ENCODE peak calls at places on chromosomes 5 and 9, in four cellular contexts. H, E, I and Y are unnamed samples.

GRCh38 chr5:42250-42649 is 49.7 kb upstream of the PLEKHG4B start:
- DNase-seq in E (no peak), H (no peak), I (no peak), Y (no peak)

GRCh38 chr9:96014078-96014477 is 138.6 kb downstream of the ERCC6L2 start:
- DNase-seq in E (no peak), H (no peak), I (no peak), Y (no peak)

GRCh38 chr5:121426153-121426552 is 425.5 kb upstream of the FTMT start:
- DNase-seq in E (no peak), I (no peak), H (no peak), Y (no peak)

GRCh38 chr5:97242351-97242750 is 59.3 kb upstream of the RIOK2 start:
- DNase-seq in E (no peak), I (no peak), H (no peak), Y (no peak)

GRCh38 chr5:78647411-78647818 is 1.2 kb downstream of the LHFPL2 start:
- DNase-seq in H (no peak), I (peak), E (no peak), Y (peak)

GRCh38 chr5:141902416-141902815 is 21.3 kb upstream of the DELE1 start:
- DNase-seq in E (no peak), H (no peak), I (no peak), Y (peak)

GRCh38 chr9:136847065-136847826 is 2.0 kb upstream of the PHPT1 start:
- DNase-seq in H (peak), E (no peak), I (peak), Y (peak)

GRCh38 chr5:68033961-68034581 is 181.5 kb upstream of the PIK3R1 start:
- DNase-seq in E (no peak), I (no peak), H (peak), Y (no peak)

GRCh38 chr9:137053944-137054931 is at the start of gene ENTPD2:
- DNase-seq in I (no peak), E (no peak), H (peak), Y (no peak)

GRCh38 chr5:103840600-103840999 is 278.0 kb upstream of the NUDT12 start:
- DNase-seq in H (no peak), I (no peak), E (no peak), Y (no peak)

GRCh38 chr5:95725071-95725820 is 5.9 kb upstream of the RHOBTB3 start:
- DNase-seq in I (no peak), E (no peak), H (no peak), Y (no peak)

GRCh38 chr5:157575096-157575872 is at the start of gene ADAM19:
- DNase-seq in I (peak), H (no peak), E (no peak), Y (no peak)

GRCh38 chr9:38048319-38048969 is 20.6 kb downstream of the SHB start:
- DNase-seq in H (no peak), I (no peak), E (no peak), Y (no peak)

GRCh38 chr5:93653716-93654115 is 70.7 kb downstream of the NR2F1 start:
- DNase-seq in H (no peak), I (no peak), E (no peak), Y (no peak)

GRCh38 chr5:67879619-67880357 is 335.8 kb upstream of the PIK3R1 start:
- DNase-seq in H (no peak), I (no peak), E (no peak), Y (no peak)

GRCh38 chr5:158317507-158317906 is 458.6 kb upstream of the CLINT1 start:
- DNase-seq in H (no peak), I (no peak), E (no peak), Y (no peak)

GRCh38 chr5:96794757-96795156 is 13.0 kb downstream of the ERAP1 start:
- DNase-seq in E (no peak), I (no peak), H (no peak), Y (no peak)

GRCh38 chr9:95044731-95045508 is 272.6 kb downstream of the FANCC start:
- DNase-seq in I (peak), E (no peak), H (peak), Y (no peak)

GRCh38 chr5:170627271-170627670 is 123.5 kb downstream of the KCNIP1 start:
- DNase-seq in E (no peak), H (no peak), I (no peak), Y (no peak)

GRCh38 chr9:38342096-38342495 is 50.4 kb upstream of the ALDH1B1 start:
- DNase-seq in E (peak), I (no peak), H (no peak), Y (no peak)

GRCh38 chr5:179121667-179122111 is 61.5 kb downstream of the ZNF354C start:
- DNase-seq in H (no peak), E (peak), I (no peak), Y (peak)

GRCh38 chr9:132588501-132589147 is 6.2 kb downstream of the BARHL1 start:
- DNase-seq in H (no peak), I (no peak), E (no peak), Y (no peak)

GRCh38 chr5:146203011-146203871 is at the start of gene RBM27:
- DNase-seq in I (peak), H (peak), E (peak), Y (peak)
- TF ChIP-seq POLR2A in I (peak), H (peak), E (peak), Y (no peak)

GRCh38 chr9:127806871-127807270 is 4.2 kb downstream of the FPGS start:
- DNase-seq in E (no peak), I (no peak), H (no peak), Y (no peak)

GRCh38 chr9:127803507-127804352 is 1.0 kb downstream of the FPGS start:
- DNase-seq in I (peak), E (no peak), H (peak), Y (no peak)

GRCh38 chr9:127802576-127803443 is at the start of gene FPGS:
- DNase-seq in I (peak), H (peak), E (no peak), Y (peak)

GRCh38 chr9:127805620-127806019 is 2.9 kb downstream of the FPGS start:
- DNase-seq in I (peak), H (no peak), E (no peak), Y (no peak)

GRCh38 chr9:127801955-127802575 is 617 bp upstream of the FPGS start:
- DNase-seq in H (no peak), I (no peak), E (no peak), Y (no peak)
- H3K4me3 ChIP-seq in H (peak), I (peak), E (peak), Y (no peak)

DNA sequence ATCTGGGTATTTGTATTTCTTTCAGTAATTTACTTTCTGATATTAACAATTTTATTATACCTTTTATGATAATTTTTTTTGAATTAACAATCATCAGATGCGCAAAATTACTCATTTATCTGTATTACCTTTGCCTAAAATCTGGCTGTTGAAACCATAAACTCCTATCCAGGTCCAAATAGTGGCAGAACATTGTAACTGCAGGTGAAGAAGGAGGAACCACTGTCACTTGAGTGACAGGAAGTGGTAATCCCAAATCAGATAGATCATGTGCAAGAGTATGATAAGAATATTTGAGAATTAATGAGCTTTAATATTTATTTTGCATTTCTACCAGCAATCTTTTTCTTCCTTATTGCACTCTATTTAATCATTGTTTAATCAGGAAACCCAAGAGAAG is 139.3 kb upstream of the TLE4 start:
- DNase-seq in I (peak), H (no peak), E (no peak), Y (no peak)
- TF ChIP-seq CTCF in I (no peak), H (no peak), E (no peak), Y (no peak)

GRCh38 chr5:155532621-155533314 is 519.2 kb downstream of the KIF4B start:
- DNase-seq in I (no peak), H (no peak), E (no peak), Y (no peak)

GRCh38 chr5:155529366-155529765 is 515.8 kb downstream of the KIF4B start:
- DNase-seq in I (no peak), H (no peak), E (no peak), Y (no peak)

DNA sequence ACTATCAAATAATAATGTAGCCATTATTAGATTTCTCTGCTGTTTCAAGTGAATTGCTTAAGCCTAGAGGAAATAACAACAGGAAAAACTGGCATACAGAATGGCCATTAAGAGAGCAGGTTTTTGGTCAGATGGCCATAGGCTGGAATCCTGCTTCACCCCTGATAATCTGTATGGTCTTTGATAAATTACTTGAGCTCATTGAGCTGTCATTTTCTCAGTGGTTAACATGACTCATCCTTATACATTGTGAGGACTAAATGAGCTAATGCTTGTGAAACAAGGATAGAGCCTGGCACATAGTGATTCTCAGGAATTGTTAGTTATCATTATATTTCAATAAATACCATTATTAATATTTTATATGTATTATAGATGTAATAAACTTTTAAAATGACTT is 516.5 kb downstream of the KIF4B start:
- DNase-seq in I (no peak), H (no peak), E (no peak), Y (no peak)
- TF ChIP-seq POLR2A in I (no peak), H (no peak), E (no peak), Y (no peak)